ENCODE peak calls at places on chromosomes 6 and 20, in nine cellular contexts. S is fibroblast of pulmonary artery, U is uterus, Z is tibial artery, O is hepatocyte, K is AG04450, J is heart left ventricle, H is HFF-Myc, T is WERI-Rb-1. P is an unnamed sample.

GRCh38 chr6:143337201-143337949 is 113.1 kb downstream of the ADAT2 start:
- DNase-seq in S (peak; percentile 23), U (no peak), Z (no peak), O (peak; percentile 38), K (no peak), J (peak; percentile 56), H (no peak), T (peak; percentile 61), P (no peak)

GRCh38 chr6:103893082-103893481 is 966.6 kb downstream of the HACE1 start:
- DNase-seq in S (peak; percentile 96), U (no peak), Z (no peak), O (peak; percentile 19), K (no peak), J (no peak), H (no peak), T (no peak), P (no peak)

GRCh38 chr20:669573-669972 is 6.0 kb downstream of the SCRT2 start:
- DNase-seq in S (no peak), U (no peak), Z (no peak), O (no peak), K (no peak), J (peak; percentile 65), H (no peak), T (no peak), P (no peak)

GRCh38 chr6:146913842-146914562 is 290.2 kb upstream of the STXBP5 start:
- DNase-seq in S (peak; percentile 99), U (peak; percentile 57), Z (peak; percentile 76), O (peak; percentile 91), K (peak; percentile 97), J (peak; percentile 82), H (peak; percentile 99), T (no peak), P (peak; percentile 98)

GRCh38 chr6:119346914-119347313 is 2.6 kb downstream of the MAN1A1 start:
- DNase-seq in S (no peak), U (no peak), Z (no peak), O (no peak), K (no peak), J (no peak), H (no peak), T (no peak), P (no peak)

GRCh38 chr20:23298155-23298554 is 52.4 kb upstream of the NXT1 start:
- DNase-seq in S (no peak), U (no peak), Z (no peak), O (no peak), K (no peak), J (no peak), H (no peak), T (no peak), P (no peak)

GRCh38 chr6:148192310-148192709 is 150.3 kb upstream of the SASH1 start:
- DNase-seq in S (no peak), U (no peak), Z (peak; percentile 31), O (no peak), K (peak; percentile 79), J (no peak), H (peak; percentile 32), T (no peak), P (peak; percentile 18)

GRCh38 chr6:40848038-40848437 is 191.0 kb downstream of the UNC5CL start:
- DNase-seq in S (no peak), U (no peak), Z (no peak), O (peak; percentile 67), K (no peak), J (no peak), H (no peak), T (no peak), P (no peak)

GRCh38 chr6:107173779-107174178 is 58.5 kb upstream of the BEND3 start:
- DNase-seq in S (peak; percentile 13), U (no peak), Z (no peak), O (no peak), K (no peak), J (no peak), H (no peak), T (no peak), P (peak; percentile 9)

GRCh38 chr6:13289789-13290318 is 38.5 kb downstream of the TBC1D7 start:
- DNase-seq in S (no peak), U (no peak), Z (no peak), O (peak; percentile 66), K (no peak), J (no peak), H (no peak), T (peak; percentile 75), P (no peak)

GRCh38 chr20:1449370-1449769 is 17.3 kb downstream of the NSFL1C start:
- DNase-seq in S (no peak), U (no peak), Z (no peak), O (no peak), K (no peak), J (no peak), H (no peak), T (no peak), P (no peak)

GRCh38 chr20:14882157-14882556 is 544.7 kb upstream of the FLRT3 start:
- DNase-seq in S (no peak), U (no peak), Z (no peak), O (no peak), K (no peak), J (no peak), H (no peak), T (no peak), P (no peak)

GRCh38 chr6:84687487-84687886 is 76.9 kb downstream of the TBX18 start:
- DNase-seq in S (peak; percentile 59), U (no peak), Z (no peak), O (no peak), K (no peak), J (no peak), H (no peak), T (no peak), P (no peak)

GRCh38 chr6:84688187-84688878 is 76.1 kb downstream of the TBX18 start:
- DNase-seq in S (no peak), U (no peak), Z (no peak), O (no peak), K (no peak), J (no peak), H (no peak), T (no peak), P (peak; percentile 22)

GRCh38 chr6:84681693-84682326 is 82.6 kb downstream of the TBX18 start:
- DNase-seq in S (no peak), U (no peak), Z (no peak), O (no peak), K (no peak), J (no peak), H (no peak), T (no peak), P (no peak)

GRCh38 chr6:84685983-84686584 is 78.3 kb downstream of the TBX18 start:
- DNase-seq in S (no peak), U (no peak), Z (no peak), O (no peak), K (no peak), J (no peak), H (peak; percentile 27), T (no peak), P (no peak)
- TF ChIP-seq CTCF in S (peak; percentile 54), U (peak; percentile 5), Z (peak; percentile 61), O (peak; percentile 34), K (peak; percentile 58), J (no peak), H (peak; percentile 75), T (peak; percentile 18), P (peak; percentile 38)

DNA sequence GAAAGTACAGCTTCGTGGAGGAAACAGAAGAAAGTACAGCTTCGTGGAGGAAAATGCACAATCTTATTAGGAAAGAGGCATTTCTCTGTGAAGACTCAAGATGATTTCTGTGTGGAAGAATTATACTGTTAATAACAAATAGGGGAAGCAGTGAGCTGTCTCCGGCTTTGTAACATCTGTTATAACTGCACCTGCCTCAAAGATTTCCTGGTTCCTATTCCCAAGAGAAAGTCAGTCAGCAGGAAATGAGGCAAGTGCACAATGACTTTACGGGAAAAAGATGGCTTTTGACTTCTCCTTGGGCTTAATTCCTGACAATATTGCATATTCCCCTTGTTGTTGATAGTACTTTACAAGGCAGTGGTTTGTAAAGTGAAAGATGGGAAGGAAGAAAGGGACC is 538.5 kb downstream of the BMP2 start:
- DNase-seq in S (no peak), U (no peak), Z (no peak), O (no peak), K (no peak), J (no peak), H (no peak), T (no peak), P (no peak)
- H3K4me3 ChIP-seq in S (no peak overlapping the region), U (no peak overlapping the region), Z (no peak overlapping the region), O (no peak overlapping the region), K (no peak overlapping the region), J (no peak overlapping the region), H (no peak overlapping the region), T (no peak overlapping the region), P (no peak overlapping the region)

DNA sequence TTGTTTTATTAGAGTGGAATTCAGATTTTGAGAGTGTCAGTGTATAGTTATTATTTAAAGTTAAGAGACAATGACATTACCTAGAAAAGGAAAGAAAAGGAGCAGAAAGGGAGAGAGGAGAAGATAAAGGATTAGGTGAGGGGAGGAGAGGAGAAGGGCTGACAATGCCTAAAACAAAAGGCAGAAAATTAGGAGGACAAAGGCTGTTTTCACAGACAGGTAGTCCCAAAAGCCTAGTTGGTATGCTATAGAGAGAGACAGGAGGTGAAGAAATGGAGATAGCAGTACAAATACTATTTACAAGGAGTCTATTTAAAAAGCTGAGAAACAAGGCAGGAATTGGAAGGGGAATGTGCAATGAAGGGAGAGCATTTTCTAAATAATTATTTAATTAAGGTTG is 409.4 kb upstream of the ADGRB3 start:
- DNase-seq in S (no peak), U (no peak), Z (no peak), O (no peak), K (no peak), J (no peak), H (no peak), T (no peak), P (no peak)
- TF ChIP-seq CTCF in S (no peak), U (no peak), Z (no peak), O (no peak), K (no peak), J (no peak), H (no peak), T (no peak), P (no peak)

GRCh38 chr6:33586108-33586640 is 6.1 kb upstream of the BAK1 start:
- DNase-seq in S (no peak), U (no peak), Z (no peak), O (no peak), K (no peak), J (no peak), H (no peak), T (no peak), P (no peak)
- H3K4me3 ChIP-seq in S (no peak overlapping the region), U (no peak overlapping the region), Z (no peak overlapping the region), O (no peak overlapping the region), K (no peak overlapping the region), J (no peak overlapping the region), H (no peak overlapping the region), T (no peak overlapping the region), P (no peak overlapping the region)

GRCh38 chr20:33211817-33212424 is 5.2 kb upstream of the BPIFA3 start:
- DNase-seq in S (peak; percentile 46), U (no peak), Z (no peak), O (peak; percentile 88), K (no peak), J (no peak), H (peak; percentile 1), T (peak; percentile 88), P (peak; percentile 6)
- TF ChIP-seq CTCF in S (peak; percentile 49), U (no peak), Z (no peak), O (peak; percentile 70), K (peak; percentile 43), J (peak; percentile 12), H (peak; percentile 51), T (peak; percentile 80), P (peak; percentile 55)